ENCODE peak calls at places on chromosomes 11 and 22, in eight cellular contexts. One of them, this sample, is unnamed.

GRCh38 chr11:106568632-106569031 is 449.6 kb downstream of the GUCY1A2 start:
- DNase-seq in neural crest cell: no peak
- DNase-seq in foreskin fibroblast: no peak
- DNase-seq in upper lobe of right lung: no peak
- DNase-seq in PC-3: no peak
- DNase-seq in AG04449: no peak
- DNase-seq in NB4: no peak
- DNase-seq in stomach: no peak
- DNase-seq in this sample: no peak

GRCh38 chr11:33753304-33753703 is 17.1 kb upstream of the CD59 start:
- DNase-seq in neural crest cell: no peak
- DNase-seq in foreskin fibroblast: peak
- DNase-seq in upper lobe of right lung: no peak
- DNase-seq in PC-3: peak
- DNase-seq in AG04449: no peak
- DNase-seq in NB4: no peak
- DNase-seq in stomach: no peak
- DNase-seq in this sample: no peak

GRCh38 chr11:45909594-45910475 is 2.8 kb upstream of the FREY1 start:
- DNase-seq in neural crest cell: no peak
- DNase-seq in foreskin fibroblast: no peak
- DNase-seq in upper lobe of right lung: no peak
- DNase-seq in PC-3: no peak
- DNase-seq in AG04449: no peak
- DNase-seq in NB4: no peak
- DNase-seq in stomach: no peak
- DNase-seq in this sample: no peak

GRCh38 chr11:5600374-5600851 is 4.0 kb downstream of the TRIM6 start:
- DNase-seq in neural crest cell: peak
- DNase-seq in foreskin fibroblast: peak
- DNase-seq in upper lobe of right lung: peak
- DNase-seq in PC-3: peak
- DNase-seq in AG04449: no peak
- DNase-seq in NB4: peak
- DNase-seq in stomach: peak
- DNase-seq in this sample: no peak

GRCh38 chr11:61994981-61995380 is 27.5 kb upstream of the FTH1 start:
- DNase-seq in neural crest cell: no peak
- DNase-seq in foreskin fibroblast: no peak
- DNase-seq in upper lobe of right lung: no peak
- DNase-seq in PC-3: no peak
- DNase-seq in AG04449: no peak
- DNase-seq in NB4: no peak
- DNase-seq in stomach: no peak
- DNase-seq in this sample: no peak

GRCh38 chr11:2142300-2142759 is 3.1 kb upstream of the IGF2 start:
- DNase-seq in neural crest cell: no peak
- DNase-seq in foreskin fibroblast: peak
- DNase-seq in upper lobe of right lung: no peak
- DNase-seq in PC-3: peak
- DNase-seq in AG04449: no peak
- DNase-seq in NB4: no peak
- DNase-seq in stomach: no peak
- DNase-seq in this sample: no peak

GRCh38 chr11:1327064-1327460 is 17.6 kb upstream of the TOLLIP start:
- DNase-seq in neural crest cell: no peak
- DNase-seq in foreskin fibroblast: peak
- DNase-seq in upper lobe of right lung: no peak
- DNase-seq in PC-3: no peak
- DNase-seq in AG04449: no peak
- DNase-seq in NB4: no peak
- DNase-seq in stomach: no peak
- DNase-seq in this sample: no peak

GRCh38 chr11:86896486-86896885 is 58.7 kb downstream of the FZD4 start:
- DNase-seq in neural crest cell: no peak
- DNase-seq in foreskin fibroblast: peak
- DNase-seq in upper lobe of right lung: no peak
- DNase-seq in PC-3: no peak
- DNase-seq in AG04449: no peak
- DNase-seq in NB4: no peak
- DNase-seq in stomach: no peak
- DNase-seq in this sample: no peak

GRCh38 chr11:73997120-73997772 is 11.6 kb downstream of the UCP3 start:
- DNase-seq in neural crest cell: no peak
- DNase-seq in foreskin fibroblast: no peak
- DNase-seq in upper lobe of right lung: no peak
- DNase-seq in PC-3: no peak
- DNase-seq in AG04449: no peak
- DNase-seq in NB4: no peak
- DNase-seq in stomach: no peak
- DNase-seq in this sample: no peak

GRCh38 chr11:4580124-4580523 is 1.4 kb upstream of the OR52I2 start:
- DNase-seq in neural crest cell: no peak
- DNase-seq in foreskin fibroblast: no peak
- DNase-seq in upper lobe of right lung: no peak
- DNase-seq in PC-3: no peak
- DNase-seq in AG04449: no peak
- DNase-seq in NB4: no peak
- DNase-seq in stomach: no peak
- DNase-seq in this sample: no peak

GRCh38 chr22:21730535-21731308 is 4.9 kb downstream of the YPEL1 start:
- DNase-seq in neural crest cell: no peak
- DNase-seq in foreskin fibroblast: no peak
- DNase-seq in upper lobe of right lung: no peak
- DNase-seq in PC-3: no peak
- DNase-seq in AG04449: no peak
- DNase-seq in NB4: no peak
- DNase-seq in stomach: no peak
- DNase-seq in this sample: no peak

GRCh38 chr11:86802601-86803051 is 2.3 kb downstream of the PRSS23 start:
- DNase-seq in neural crest cell: no peak
- DNase-seq in foreskin fibroblast: peak
- DNase-seq in upper lobe of right lung: no peak
- DNase-seq in PC-3: peak
- DNase-seq in AG04449: no peak
- DNase-seq in NB4: peak
- DNase-seq in stomach: no peak
- DNase-seq in this sample: no peak

GRCh38 chr11:129314381-129314780 is 61.3 kb upstream of the BARX2 start:
- DNase-seq in neural crest cell: no peak
- DNase-seq in foreskin fibroblast: no peak
- DNase-seq in upper lobe of right lung: no peak
- DNase-seq in PC-3: no peak
- DNase-seq in AG04449: no peak
- DNase-seq in NB4: peak
- DNase-seq in stomach: no peak
- DNase-seq in this sample: no peak

GRCh38 chr11:121478895-121479281 is 26.1 kb upstream of the SORL1-AS1 start:
- DNase-seq in neural crest cell: no peak
- DNase-seq in foreskin fibroblast: no peak
- DNase-seq in upper lobe of right lung: no peak
- DNase-seq in PC-3: no peak
- DNase-seq in AG04449: no peak
- DNase-seq in NB4: peak
- DNase-seq in stomach: no peak
- DNase-seq in this sample: no peak

GRCh38 chr11:116505466-116506247 is 267.1 kb downstream of the BUD13 start:
- DNase-seq in neural crest cell: no peak
- DNase-seq in foreskin fibroblast: no peak
- DNase-seq in upper lobe of right lung: no peak
- DNase-seq in PC-3: no peak
- DNase-seq in AG04449: no peak
- DNase-seq in NB4: no peak
- DNase-seq in stomach: no peak
- DNase-seq in this sample: no peak

GRCh38 chr11:103487113-103487512 is 377.9 kb downstream of the DYNC2H1 start:
- DNase-seq in neural crest cell: no peak
- DNase-seq in foreskin fibroblast: no peak
- DNase-seq in upper lobe of right lung: no peak
- DNase-seq in PC-3: no peak
- DNase-seq in AG04449: no peak
- DNase-seq in NB4: no peak
- DNase-seq in stomach: no peak
- DNase-seq in this sample: no peak

GRCh38 chr11:103491777-103492176 is 382.6 kb downstream of the DYNC2H1 start:
- DNase-seq in neural crest cell: no peak
- DNase-seq in foreskin fibroblast: no peak
- DNase-seq in upper lobe of right lung: no peak
- DNase-seq in PC-3: peak
- DNase-seq in AG04449: no peak
- DNase-seq in NB4: no peak
- DNase-seq in stomach: no peak
- DNase-seq in this sample: no peak

GRCh38 chr11:103488021-103488420 is 378.8 kb downstream of the DYNC2H1 start:
- DNase-seq in neural crest cell: no peak
- DNase-seq in foreskin fibroblast: no peak
- DNase-seq in upper lobe of right lung: no peak
- DNase-seq in PC-3: peak
- DNase-seq in AG04449: no peak
- DNase-seq in NB4: no peak
- DNase-seq in stomach: no peak
- DNase-seq in this sample: no peak

GRCh38 chr11:103486609-103487008 is 377.4 kb downstream of the DYNC2H1 start:
- DNase-seq in neural crest cell: no peak
- DNase-seq in foreskin fibroblast: no peak
- DNase-seq in upper lobe of right lung: no peak
- DNase-seq in PC-3: peak
- DNase-seq in AG04449: peak
- DNase-seq in NB4: no peak
- DNase-seq in stomach: no peak
- DNase-seq in this sample: no peak

GRCh38 chr11:103488579-103488978 is 379.4 kb downstream of the DYNC2H1 start:
- DNase-seq in neural crest cell: no peak
- DNase-seq in foreskin fibroblast: no peak
- DNase-seq in upper lobe of right lung: no peak
- DNase-seq in PC-3: no peak
- DNase-seq in AG04449: no peak
- DNase-seq in NB4: no peak
- DNase-seq in stomach: no peak
- DNase-seq in this sample: no peak
- TF ChIP-seq CTCF in neural crest cell: no peak
- TF ChIP-seq CTCF in foreskin fibroblast: no peak
- TF ChIP-seq CTCF in upper lobe of right lung: no peak
- TF ChIP-seq CTCF in PC-3: no peak
- TF ChIP-seq CTCF in AG04449: no peak
- TF ChIP-seq CTCF in NB4: no peak
- TF ChIP-seq CTCF in stomach: no peak
- TF ChIP-seq CTCF in this sample: no peak

DNA sequence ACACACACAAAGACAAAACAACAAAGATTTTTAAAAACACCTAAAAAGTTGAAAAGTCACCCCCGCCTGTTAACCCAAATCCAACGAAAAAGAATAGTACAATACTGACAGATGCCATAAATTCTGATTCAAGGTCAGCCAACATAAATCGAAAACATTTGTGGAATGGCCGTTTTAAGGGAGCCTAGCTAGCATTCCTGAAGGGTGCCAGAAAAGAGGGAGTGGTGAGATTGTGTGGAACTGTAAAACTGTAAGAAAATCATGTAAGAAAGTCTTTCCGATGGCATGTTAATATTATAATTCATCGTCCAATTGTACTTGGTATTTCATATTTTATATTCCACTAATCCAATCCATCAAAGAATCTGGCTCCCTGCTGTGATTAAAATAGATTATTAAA is 75.1 kb downstream of the RAB38 start:
- DNase-seq in neural crest cell: no peak
- DNase-seq in foreskin fibroblast: no peak
- DNase-seq in upper lobe of right lung: no peak
- DNase-seq in PC-3: no peak
- DNase-seq in AG04449: no peak
- DNase-seq in NB4: no peak
- DNase-seq in stomach: no peak
- DNase-seq in this sample: no peak
- TF ChIP-seq CTCF in neural crest cell: no peak
- TF ChIP-seq CTCF in foreskin fibroblast: no peak
- TF ChIP-seq CTCF in upper lobe of right lung: no peak
- TF ChIP-seq CTCF in PC-3: no peak
- TF ChIP-seq CTCF in AG04449: no peak
- TF ChIP-seq CTCF in NB4: no peak
- TF ChIP-seq CTCF in stomach: no peak
- TF ChIP-seq CTCF in this sample: no peak

DNA sequence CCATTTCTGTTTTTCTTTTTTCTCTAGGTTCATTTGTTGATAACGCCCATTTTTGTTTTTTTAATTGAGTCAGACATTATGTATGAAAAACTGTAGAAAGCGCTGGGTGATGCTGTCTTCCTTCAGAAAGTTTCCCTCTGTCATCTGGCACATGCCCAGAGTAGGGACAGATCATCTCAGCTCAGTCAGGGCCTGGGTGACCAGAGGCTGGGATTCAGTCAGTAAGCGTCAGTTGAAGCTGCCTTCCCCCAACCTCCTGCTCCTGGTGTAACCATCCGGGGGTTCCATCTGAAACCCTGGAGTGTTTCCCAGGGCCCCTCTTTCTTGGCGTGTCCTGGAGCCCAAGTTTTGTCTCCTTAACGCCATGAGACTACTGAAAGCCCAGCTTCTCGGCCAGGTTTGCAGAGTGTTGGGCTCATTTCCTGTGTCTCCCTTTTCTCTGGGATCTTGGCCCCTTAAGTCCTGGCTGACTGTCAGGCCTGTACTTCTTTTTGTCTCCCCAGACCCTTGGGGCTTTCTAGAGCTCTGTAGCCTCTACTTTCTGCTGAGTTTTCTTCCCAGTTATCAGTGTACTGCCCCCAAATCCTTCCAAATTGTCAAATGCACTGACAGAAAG is 10.7 kb downstream of the PPFIA1 start:
- DNase-seq in neural crest cell: no peak
- DNase-seq in foreskin fibroblast: peak
- DNase-seq in upper lobe of right lung: no peak
- DNase-seq in PC-3: no peak
- DNase-seq in AG04449: no peak
- DNase-seq in NB4: no peak
- DNase-seq in stomach: no peak
- DNase-seq in this sample: no peak
- TF ChIP-seq CTCF in neural crest cell: no peak
- TF ChIP-seq CTCF in foreskin fibroblast: no peak
- TF ChIP-seq CTCF in upper lobe of right lung: no peak
- TF ChIP-seq CTCF in PC-3: no peak
- TF ChIP-seq CTCF in AG04449: no peak
- TF ChIP-seq CTCF in NB4: no peak
- TF ChIP-seq CTCF in stomach: no peak
- TF ChIP-seq CTCF in this sample: no peak

DNA sequence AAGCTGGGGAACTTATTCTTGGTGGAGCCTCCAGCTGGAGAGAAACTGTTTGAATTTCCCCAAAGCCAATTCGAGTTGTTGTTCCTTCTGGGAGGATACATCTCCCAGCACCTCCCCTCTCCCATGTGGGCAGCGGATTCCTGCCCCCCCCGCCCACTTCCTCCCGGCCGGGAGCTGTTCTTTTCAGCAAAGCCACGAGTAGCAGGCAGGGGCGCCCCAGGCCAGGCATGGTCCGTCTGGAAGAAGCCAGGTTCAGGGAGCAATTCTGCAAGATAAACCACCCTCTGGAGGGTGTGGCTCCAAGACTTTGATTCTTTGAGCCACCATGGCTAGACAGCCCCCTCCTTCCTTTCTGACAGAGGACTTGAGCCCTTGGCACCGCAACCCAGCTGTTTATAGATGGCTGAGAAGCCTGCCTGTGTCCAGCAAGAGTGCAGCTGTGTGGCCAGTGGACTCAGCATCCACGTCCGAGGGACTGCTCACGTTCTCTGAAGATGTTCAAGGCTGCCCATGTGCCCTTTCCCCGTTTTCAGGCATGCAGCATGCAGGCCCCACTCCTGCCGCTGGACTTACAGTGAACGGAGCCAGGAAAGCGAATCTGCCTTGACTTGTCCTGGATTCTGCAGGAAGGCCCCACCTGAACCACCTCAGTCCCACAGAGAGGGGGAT is 170.3 kb downstream of the CTTN start:
- DNase-seq in neural crest cell: peak
- DNase-seq in foreskin fibroblast: peak
- DNase-seq in upper lobe of right lung: peak
- DNase-seq in PC-3: no peak
- DNase-seq in AG04449: no peak
- DNase-seq in NB4: no peak
- DNase-seq in stomach: no peak
- DNase-seq in this sample: no peak
- TF ChIP-seq CTCF in neural crest cell: no peak
- TF ChIP-seq CTCF in foreskin fibroblast: peak
- TF ChIP-seq CTCF in upper lobe of right lung: peak
- TF ChIP-seq CTCF in PC-3: no peak
- TF ChIP-seq CTCF in AG04449: peak
- TF ChIP-seq CTCF in NB4: no peak
- TF ChIP-seq CTCF in stomach: no peak
- TF ChIP-seq CTCF in this sample: no peak

This sample was measured in D721Med.